ENCODE peak calls at places on chromosomes 1 and 21, in four cellular contexts. Z is adrenal gland, Q is GM12865, U is heart left ventricle. B is an unnamed sample.

GRCh38 chr21:46100426-46100825 is 2.5 kb downstream of the COL6A2 start:
- DNase-seq in Q (no peak), Z (no peak), U (no peak), B (no peak)

GRCh38 chr1:41423511-41424191 is 60.8 kb downstream of the EDN2 start:
- DNase-seq in U (peak), Z (no peak), Q (no peak), B (no peak)

GRCh38 chr1:201970334-201971159 is 11.9 kb upstream of the RNPEP start:
- DNase-seq in Q (no peak), U (no peak), Z (no peak), B (no peak)

GRCh38 chr1:160083968-160084770 is 2.8 kb downstream of the KCNJ9 start:
- DNase-seq in U (peak), Q (peak), Z (peak), B (peak)

GRCh38 chr1:13782634-13782995 is 82.6 kb downstream of the PRDM2 start:
- DNase-seq in Q (no peak), U (no peak), Z (no peak), B (no peak)

GRCh38 chr21:45074048-45074817 is at the start of gene ADARB1:
- DNase-seq in U (peak), Z (peak), Q (peak), B (peak)

GRCh38 chr21:25215698-25216384 is 391.4 kb downstream of the MRPL39 start:
- DNase-seq in Z (no peak), U (no peak), Q (peak), B (no peak)

GRCh38 chr1:166489670-166490436 is 323.1 kb upstream of the FAM78B start:
- DNase-seq in Z (no peak), U (peak), Q (peak), B (peak)

GRCh38 chr21:45482899-45483821 is 59.1 kb downstream of the SLC19A1 start:
- DNase-seq in Q (no peak), U (no peak), Z (no peak), B (no peak)

GRCh38 chr1:47669081-47669585 is 231.3 kb downstream of the FOXD2 start:
- DNase-seq in Z (no peak), U (no peak), Q (no peak), B (no peak)

GRCh38 chr1:48107516-48107915 is 110.3 kb upstream of the TRABD2B start:
- DNase-seq in Q (peak), U (no peak), Z (no peak), B (no peak)

GRCh38 chr1:50724626-50725286 is 235.3 kb downstream of the FAF1 start:
- DNase-seq in U (no peak), Q (peak), Z (no peak), B (no peak)

GRCh38 chr1:23118957-23119792 is 49.5 kb downstream of the LUZP1 start:
- DNase-seq in Z (no peak), Q (peak), U (no peak), B (no peak)

GRCh38 chr1:31683997-31684396 is 19.8 kb downstream of the COL16A1 start:
- DNase-seq in U (no peak), Q (peak), Z (no peak), B (no peak)

GRCh38 chr21:45277101-45278045 is 10.3 kb downstream of the POFUT2 start:
- DNase-seq in Q (no peak), Z (peak), U (no peak), B (no peak)

GRCh38 chr1:116416854-116417513 is 43.9 kb downstream of the ATP1A1 start:
- DNase-seq in Z (no peak), Q (no peak), U (no peak), B (no peak)

GRCh38 chr1:116417678-116418077 is 44.6 kb downstream of the ATP1A1 start:
- DNase-seq in Z (no peak), Q (no peak), U (no peak), B (no peak)

GRCh38 chr1:116420417-116421200 is 47.6 kb downstream of the ATP1A1 start:
- DNase-seq in Z (no peak), U (no peak), Q (no peak), B (no peak)

GRCh38 chr1:116415699-116416533 is 42.9 kb downstream of the ATP1A1 start:
- DNase-seq in Z (peak), Q (no peak), U (peak), B (no peak)

DNA sequence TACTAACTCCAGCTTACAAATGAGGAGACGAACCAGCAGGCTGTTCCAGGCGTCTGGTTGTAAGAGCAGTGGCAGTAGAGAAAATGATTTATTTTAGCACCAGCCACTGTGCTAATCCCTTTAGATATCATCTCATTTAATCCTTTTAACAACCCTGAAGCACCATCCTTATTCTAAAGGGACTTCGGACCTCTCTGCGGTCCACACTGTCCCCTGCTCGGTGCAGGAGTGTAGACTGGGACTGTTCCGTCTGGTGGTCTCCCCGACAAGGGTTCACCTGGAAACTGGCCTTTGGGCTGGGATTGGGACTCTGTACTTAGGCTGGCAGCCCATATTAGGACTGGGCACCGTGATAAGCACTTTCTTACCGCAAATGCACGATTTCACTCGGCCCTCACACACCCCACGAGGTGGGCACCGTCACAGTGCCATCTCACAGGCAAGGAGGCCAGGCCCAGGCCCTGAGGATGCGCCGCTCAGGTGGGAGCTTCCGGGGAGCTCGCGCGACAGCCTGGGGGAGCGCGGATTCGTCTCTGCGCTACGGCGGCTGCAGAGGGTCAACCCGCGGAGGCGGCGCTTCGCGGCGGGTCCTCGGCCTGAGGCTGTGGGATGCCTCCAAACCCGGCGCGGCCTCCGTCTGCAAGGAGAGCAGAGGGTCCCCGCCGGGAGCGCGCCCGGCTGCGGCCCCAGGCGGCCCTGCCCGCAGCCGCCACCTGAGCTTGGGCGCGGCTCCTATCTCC is 45.2 kb downstream of the ATP1A1 start:
- DNase-seq in U (peak), Q (peak), Z (peak), B (peak)
- TF ChIP-seq CTCF in U (no peak), Q (no peak), Z (no peak), B (no peak)

GRCh38 chr1:187816646-187817045 is 987.9 kb downstream of the PLA2G4A start:
- DNase-seq in U (no peak), Z (no peak), Q (no peak), B (no peak)

GRCh38 chr1:187819081-187819480 is 990.3 kb downstream of the PLA2G4A start:
- DNase-seq in Z (no peak), U (no peak), Q (no peak), B (no peak)

DNA sequence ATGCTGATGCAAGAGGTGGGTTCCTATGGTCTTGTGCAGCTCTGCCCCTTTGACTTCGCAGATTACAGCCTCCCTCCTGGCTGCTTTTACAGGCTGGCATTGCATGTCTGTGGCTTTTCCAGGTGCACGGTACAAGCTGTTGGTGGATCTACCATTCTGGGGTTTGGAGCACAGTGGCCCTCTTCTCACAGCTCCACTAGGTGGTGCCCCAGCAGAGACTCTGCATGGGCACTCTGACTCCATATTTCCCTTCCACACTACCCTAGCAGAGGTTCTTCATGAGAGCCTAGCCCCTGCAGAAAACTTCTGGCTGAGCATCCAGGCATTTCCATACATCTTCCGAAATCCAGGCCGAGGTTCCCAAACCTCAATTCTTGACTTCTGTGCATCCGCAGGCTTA is 989.0 kb downstream of the PLA2G4A start:
- DNase-seq in Q (peak), U (no peak), Z (no peak), B (no peak)
- TF ChIP-seq CTCF in Q (peak), U (no peak), Z (peak), B (no peak)

DNA sequence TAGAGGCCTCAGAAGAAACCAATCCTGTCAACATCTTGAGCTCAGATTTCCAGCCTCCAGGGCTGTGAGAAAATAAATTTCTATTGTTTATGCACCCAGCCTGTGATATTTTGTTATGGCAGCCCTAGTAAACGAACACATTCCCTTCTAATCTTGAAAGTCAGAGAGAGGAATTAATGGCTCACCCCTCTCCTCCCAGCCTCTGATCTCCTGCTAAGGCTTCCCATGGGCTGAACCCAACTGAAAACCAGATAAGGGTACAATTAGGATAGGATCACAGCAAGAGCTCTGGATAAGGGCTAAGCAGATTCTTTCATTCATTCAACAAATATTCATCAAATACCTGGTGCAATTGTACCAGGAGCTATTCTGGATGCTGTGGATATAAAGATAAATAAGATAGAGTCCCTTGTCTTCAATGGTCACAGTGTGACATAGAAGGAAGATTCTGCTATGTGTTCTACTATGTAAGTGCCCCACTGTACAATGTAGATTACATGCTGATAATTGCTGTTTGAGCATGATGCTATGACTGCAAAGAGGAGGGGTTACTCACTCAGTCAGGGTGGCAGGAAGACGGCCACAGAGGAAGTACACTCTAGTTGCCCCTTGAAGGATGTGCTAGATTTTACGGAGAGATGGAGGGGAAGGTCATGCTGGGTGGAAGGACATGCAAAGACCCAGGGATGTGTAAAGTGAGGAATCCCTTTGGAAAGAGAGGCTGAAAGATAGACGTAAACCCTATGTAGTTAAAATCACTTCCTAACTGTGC is 203.3 kb upstream of the JUN start:
- DNase-seq in Z (no peak), U (no peak), Q (no peak), B (no peak)
- TF ChIP-seq CTCF in Z (no peak), U (no peak), Q (no peak), B (no peak)

GRCh38 chr1:216626394-216627067 is 96.7 kb downstream of the ESRRG start:
- DNase-seq in Z (peak), U (no peak), Q (no peak), B (no peak)
- TF ChIP-seq CTCF in Z (no peak), U (no peak), Q (no peak), B (no peak)

B was measured in RWPE1.